ENCODE peak calls at places on chromosome X, in five cellular contexts. O is prostate gland, S is HCT116, E is Panc1, U is SK-N-SH. Y is an unnamed sample.

GRCh38 chrX:56787734-56788152 is 58.7 kb downstream of the NBDY start:
- DNase-seq in S (no peak), O (no peak), E (no peak), U (no peak), Y (no peak)

GRCh38 chrX:46543441-46543840 is 1.8 kb downstream of the ZNF674 start:
- DNase-seq in U (no peak), O (no peak), S (no peak), E (no peak), Y (no peak)

GRCh38 chrX:114842181-114842580 is 175.2 kb downstream of the IL13RA2 start:
- DNase-seq in S (no peak), E (no peak), U (no peak), O (no peak), Y (no peak)

GRCh38 chrX:10633722-10634121 is 13.3 kb upstream of the MID1 start:
- DNase-seq in U (no peak), S (peak), O (no peak), E (peak), Y (no peak)

GRCh38 chrX:16838202-16839066 is 31.7 kb downstream of the RBBP7 start:
- DNase-seq in O (no peak), E (no peak), S (no peak), U (no peak), Y (no peak)

GRCh38 chrX:10634681-10635161 is 14.3 kb upstream of the MID1 start:
- DNase-seq in U (no peak), S (peak), O (no peak), E (no peak), Y (no peak)

GRCh38 chrX:9611436-9612145 is 146.7 kb downstream of the TBL1X start:
- DNase-seq in U (peak), O (no peak), S (no peak), E (no peak), Y (no peak)

GRCh38 chrX:50081282-50081955 is 119.4 kb downstream of the AKAP4 start:
- DNase-seq in E (no peak), U (peak), O (peak), S (no peak), Y (no peak)

GRCh38 chrX:7815166-7815565 is 27.8 kb upstream of the VCX start:
- DNase-seq in U (no peak), E (no peak), O (no peak), S (no peak), Y (no peak)
- TF ChIP-seq POLR2AphosphoS5 in U (no peak), E (no peak), O (no peak), S (no peak), Y (no peak)

GRCh38 chrX:25016361-25016671 is 551 bp upstream of the ARX start:
- DNase-seq in O (no peak), U (no peak), S (no peak), E (no peak), Y (no peak)

GRCh38 chrX:25018682-25019081 is 2.9 kb upstream of the ARX start:
- DNase-seq in E (no peak), U (no peak), S (no peak), O (no peak), Y (no peak)

GRCh38 chrX:25016938-25017598 is 1.3 kb upstream of the ARX start:
- DNase-seq in S (no peak), O (no peak), E (no peak), U (no peak), Y (no peak)

GRCh38 chrX:25015486-25016360 is at the start of gene ARX:
- DNase-seq in E (no peak), S (peak), U (peak), O (no peak), Y (no peak)

GRCh38 chrX:25017667-25018247 is 2.0 kb upstream of the ARX start:
- DNase-seq in E (no peak), S (no peak), O (no peak), U (peak), Y (no peak)
- TF ChIP-seq POLR2AphosphoS5 in E (no peak), S (no peak), O (no peak), U (no peak), Y (no peak)

GRCh38 chrX:154458116-154458953 is at the start of gene PLXNA3:
- DNase-seq in S (no peak), U (peak), O (no peak), E (no peak), Y (no peak)
- TF ChIP-seq POLR2AphosphoS5 in S (peak), U (peak), O (no peak), E (peak), Y (no peak)

GRCh38 chrX:153800746-153801145 is 6.3 kb downstream of the SSR4 start:
- DNase-seq in E (no peak), O (no peak), S (no peak), U (no peak), Y (no peak)

GRCh38 chrX:153799326-153799725 is 4.9 kb downstream of the SSR4 start:
- DNase-seq in U (no peak), E (no peak), S (no peak), O (no peak), Y (no peak)

GRCh38 chrX:153802513-153803045 is 8.1 kb downstream of the SSR4 start:
- DNase-seq in O (no peak), S (no peak), U (no peak), E (no peak), Y (no peak)

GRCh38 chrX:153801646-153802045 is 7.2 kb downstream of the SSR4 start:
- DNase-seq in E (no peak), U (no peak), S (no peak), O (no peak), Y (no peak)

GRCh38 chrX:153800177-153800722 is 5.8 kb downstream of the SSR4 start:
- DNase-seq in O (no peak), S (no peak), U (no peak), E (no peak), Y (no peak)
- TF ChIP-seq POLR2AphosphoS5 in O (no peak), S (no peak), U (no peak), E (no peak), Y (no peak)

DNA sequence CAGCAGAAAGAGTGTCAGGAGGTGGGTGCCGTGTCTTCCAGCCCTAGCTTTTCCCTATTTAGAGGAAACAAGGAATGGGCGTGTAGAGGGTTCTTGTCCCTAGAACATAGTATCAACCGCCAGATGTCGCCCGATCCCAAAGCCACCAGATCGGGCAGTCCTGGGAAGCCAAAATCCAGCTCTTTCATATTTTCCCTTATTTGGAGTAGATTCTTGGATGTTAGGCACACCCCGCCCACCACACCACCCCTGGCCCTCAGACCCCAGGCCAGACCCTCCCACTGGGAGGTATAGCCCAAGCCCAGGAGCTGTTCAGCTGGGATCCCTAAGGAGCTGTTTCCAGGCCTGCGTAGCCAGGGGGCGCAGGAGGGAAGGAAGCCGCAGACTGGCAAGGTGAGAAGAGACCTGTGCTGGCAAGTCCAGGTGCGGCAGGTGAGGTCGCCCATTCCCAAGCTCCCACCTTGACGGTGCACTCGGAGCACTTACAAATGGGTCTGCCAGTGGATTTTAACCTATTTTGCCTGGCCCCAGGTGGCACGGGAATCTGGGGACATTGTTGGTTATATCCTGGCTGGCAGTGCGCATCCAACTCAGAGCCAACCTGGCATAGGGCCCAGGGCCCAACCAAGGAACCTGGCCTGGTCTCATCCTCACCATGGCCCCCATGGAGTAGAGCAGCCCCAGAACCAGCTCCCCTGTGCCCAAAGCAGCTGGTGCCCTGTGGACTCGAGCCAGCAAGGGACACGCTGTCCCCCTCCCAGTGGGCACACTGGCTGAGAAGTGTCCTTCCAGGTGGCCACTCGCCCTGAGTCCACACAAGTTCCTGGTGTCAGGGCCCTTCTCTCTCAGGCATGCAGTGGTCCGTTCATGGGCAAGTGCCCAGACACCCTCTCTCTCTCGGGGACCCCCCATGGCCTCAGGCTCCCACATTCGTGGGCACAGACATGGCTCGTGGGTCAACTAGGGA is 811 bp downstream of the FLNA start:
- DNase-seq in O (peak), U (no peak), E (peak), S (peak), Y (no peak)
- TF ChIP-seq POLR2AphosphoS5 in O (peak), U (no peak), E (no peak), S (peak), Y (no peak)

GRCh38 chrX:31132803-31133202 is 61.0 kb upstream of the FTHL17 start:
- DNase-seq in U (no peak), E (no peak), S (no peak), O (no peak), Y (no peak)
- TF ChIP-seq POLR2AphosphoS5 in U (no peak), E (no peak), S (no peak), O (no peak), Y (no peak)

GRCh38 chrX:110045988-110046387 is 43.1 kb downstream of the TMEM164 start:
- DNase-seq in S (no peak), O (no peak), E (no peak), U (no peak), Y (no peak)
- TF ChIP-seq POLR2AphosphoS5 in S (no peak), O (no peak), E (no peak), U (no peak), Y (no peak)

DNA sequence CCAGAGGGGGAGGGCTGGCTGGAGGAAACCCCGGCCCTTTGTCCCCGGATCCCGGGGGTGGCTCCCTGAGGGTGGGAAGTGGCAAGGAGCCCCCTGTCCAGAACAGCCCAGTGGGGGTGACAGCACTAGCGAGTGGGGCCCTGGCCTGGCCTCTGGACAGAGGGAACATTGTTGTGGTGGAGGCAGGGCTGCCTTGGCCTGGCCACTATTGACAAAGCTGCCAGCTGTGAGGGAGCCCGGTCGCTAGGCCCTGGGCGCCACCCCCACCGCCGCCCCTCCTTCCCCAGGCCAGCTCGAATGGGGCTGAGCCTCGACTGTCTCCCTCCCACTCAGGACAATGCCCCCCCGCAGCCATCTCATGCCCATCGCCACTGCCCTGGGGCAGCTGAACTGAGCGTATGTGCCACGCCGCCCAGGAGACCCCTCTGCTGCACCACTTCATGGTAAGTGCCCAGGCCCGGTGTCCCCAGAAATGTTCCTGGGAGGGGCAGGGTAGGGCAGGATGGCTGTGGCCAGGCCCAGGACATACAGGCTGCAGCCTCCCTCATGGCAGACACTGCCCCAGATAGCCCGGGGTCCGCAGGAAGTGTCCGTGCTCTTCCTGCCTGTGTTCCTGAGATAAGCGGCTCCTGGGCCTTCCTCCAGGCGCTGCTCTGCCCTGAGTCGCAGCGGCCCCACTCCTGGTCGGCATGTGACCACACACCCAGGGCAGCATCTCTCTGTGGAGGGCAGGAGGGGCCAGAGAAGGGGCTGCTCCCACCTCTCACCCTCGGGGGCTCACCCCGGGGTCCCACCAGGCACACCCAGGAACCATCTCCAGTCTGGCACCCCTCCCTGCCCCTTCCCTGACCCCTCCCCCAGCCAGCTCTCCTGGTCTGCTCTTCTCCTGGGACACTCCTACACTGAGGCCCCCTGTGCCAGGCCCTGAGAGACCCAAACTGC is 1.4 kb downstream of the PLXNB3 start:
- DNase-seq in O (no peak), U (peak), E (no peak), S (no peak), Y (no peak)
- TF ChIP-seq POLR2AphosphoS5 in O (no peak), U (no peak), E (no peak), S (no peak), Y (no peak)

GRCh38 chrX:118495958-118496762 is 545 bp downstream of the DOCK11 start:
- DNase-seq in S (no peak), O (peak), U (peak), E (no peak), Y (no peak)
- TF ChIP-seq POLR2AphosphoS5 in S (no peak), O (no peak), U (no peak), E (no peak), Y (no peak)

GRCh38 chrX:23383411-23383810 is 48.8 kb downstream of the PTCHD1 start:
- DNase-seq in E (no peak), S (no peak), U (no peak), O (no peak), Y (no peak)
- TF ChIP-seq POLR2AphosphoS5 in E (no peak), S (no peak), U (no peak), O (no peak), Y (no peak)